ENCODE peak calls at places on chromosomes 6 and 20, in four cellular contexts. K is PC-3; X is cardiac muscle cell; T is effector memory CD4-positive, alpha-beta T cell. Z is an unnamed sample. For H3K4me1 and H3K36me3, the result is how much of the 10 kb centered on the place peaks cover.

GRCh38 chr20:61507778-61508177 is 255.7 kb downstream of the CDH4 start:
- DNase-seq in K (no peak), X (no peak), T (no peak), Z (no peak)

GRCh38 chr6:85865665-85866372 is 223.1 kb upstream of the SYNCRIP start:
- DNase-seq in X (no peak), T (no peak), K (peak), Z (no peak)

GRCh38 chr6:12335131-12335527 is 45.0 kb downstream of the EDN1 start:
- DNase-seq in X (no peak), K (no peak), T (no peak), Z (no peak)

GRCh38 chr6:24933868-24934401 is 1.8 kb downstream of the RIPOR2 start:
- DNase-seq in K (peak), X (peak), T (no peak), Z (peak)

GRCh38 chr20:31740656-31741323 is 1.7 kb downstream of the TPX2 start:
- DNase-seq in T (no peak), K (no peak), X (no peak), Z (no peak)

GRCh38 chr20:37238426-37238825 is 23.2 kb downstream of the GHRH start:
- DNase-seq in X (no peak), K (no peak), T (no peak), Z (peak)

GRCh38 chr6:41683460-41684310 is 45.4 kb downstream of the MDFI start:
- DNase-seq in X (peak), T (peak), K (peak), Z (peak)

GRCh38 chr6:105209950-105210706 is 30.3 kb upstream of the POPDC3 start:
- DNase-seq in X (peak), T (no peak), K (peak), Z (no peak)

GRCh38 chr6:4449409-4449808 is 314.0 kb upstream of the ECI2 start:
- DNase-seq in T (no peak), X (no peak), K (peak), Z (no peak)

GRCh38 chr20:33732166-33732970 is 572 bp downstream of the ZNF341 start:
- DNase-seq in X (no peak), K (peak), T (peak), Z (peak)

DNA sequence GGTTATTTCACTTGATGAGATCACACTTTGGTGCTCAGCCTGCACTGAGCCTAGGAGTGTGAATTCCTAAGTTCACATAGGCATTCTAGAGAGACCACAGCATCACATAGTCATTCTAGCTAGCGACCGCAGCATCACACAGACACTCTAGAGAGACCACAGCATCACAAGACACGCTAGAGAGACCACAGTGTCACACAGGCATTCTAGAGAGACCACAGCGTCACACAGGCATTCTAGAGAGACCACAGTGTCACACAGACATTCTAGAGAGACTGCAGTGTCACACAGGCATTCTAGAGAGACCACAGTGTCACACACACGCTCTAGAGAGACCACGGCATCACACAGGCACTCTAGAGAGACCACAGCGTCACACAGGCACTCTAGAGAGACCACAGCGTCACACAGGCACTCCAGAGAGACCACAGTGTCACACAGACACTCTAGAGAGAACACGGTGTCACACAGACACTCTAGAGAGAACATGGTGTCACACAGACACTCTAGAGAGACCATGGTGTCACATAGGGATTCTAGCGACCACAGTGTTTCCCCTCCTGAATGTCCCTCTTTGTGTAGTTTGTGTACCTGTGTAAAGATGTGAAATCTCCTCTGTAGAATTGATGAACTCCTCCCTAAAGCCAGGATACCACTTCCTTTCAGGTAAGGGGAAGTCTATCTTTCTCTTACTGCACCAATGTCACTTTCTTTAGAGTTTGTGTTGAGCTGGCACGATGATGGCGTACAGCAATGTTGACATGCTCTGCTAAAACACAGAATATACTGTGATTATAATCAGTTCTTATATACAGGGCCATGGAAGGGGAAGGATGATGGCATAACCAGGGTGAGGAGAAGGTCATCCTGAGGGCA is 169.4 kb downstream of the ZDHHC14 start:
- DNase-seq in X (no peak), K (no peak), T (peak), Z (no peak)
- H3K4me1 ChIP-seq in X (under half), K (under half), T (under half), Z (under half)

GRCh38 chr6:17672064-17672718 is 34.5 kb downstream of the NUP153 start:
- DNase-seq in X (no peak), T (no peak), K (no peak), Z (no peak)

GRCh38 chr6:17663203-17663602 is 43.5 kb downstream of the NUP153 start:
- DNase-seq in X (no peak), K (no peak), T (no peak), Z (no peak)

GRCh38 chr6:17665132-17665531 is 41.6 kb downstream of the NUP153 start:
- DNase-seq in K (no peak), T (no peak), X (no peak), Z (no peak)

DNA sequence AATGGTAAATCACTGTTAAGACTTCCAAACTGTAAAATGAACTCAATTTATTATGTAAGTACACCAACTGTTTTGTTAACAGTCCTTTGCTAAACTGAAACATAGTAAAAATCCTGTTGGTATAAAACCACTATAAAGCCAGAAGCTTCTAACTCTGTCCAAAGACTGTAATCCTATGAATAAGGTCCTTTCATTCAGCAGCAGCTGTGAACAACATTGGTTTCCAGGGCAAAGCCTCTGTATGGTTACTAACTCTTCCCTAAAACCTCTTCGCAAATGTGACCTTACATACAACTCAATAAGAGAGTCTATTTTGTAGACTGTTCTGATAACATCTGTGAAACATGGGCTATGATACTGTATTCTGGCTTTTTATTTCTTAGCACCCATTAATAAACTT is 40.1 kb downstream of the NUP153 start:
- DNase-seq in K (no peak), T (no peak), X (no peak), Z (no peak)
- H3K36me3 ChIP-seq in K (half or more), T (under half), X (under half), Z (under half)

GRCh38 chr20:59297641-59298040 is 2.8 kb upstream of the EDN3 start:
- DNase-seq in T (no peak), X (no peak), K (no peak), Z (no peak)
- H3K4me1 ChIP-seq in T (under half), X (under half), K (under half), Z (under half)

GRCh38 chr6:100230115-100230975 is 234.4 kb downstream of the SIM1 start:
- DNase-seq in T (no peak), X (no peak), K (no peak), Z (no peak)

GRCh38 chr6:100230976-100231316 is 233.8 kb downstream of the SIM1 start:
- DNase-seq in T (no peak), X (no peak), K (peak), Z (no peak)

GRCh38 chr6:100228437-100229424 is 234.7 kb upstream of the MCHR2 start:
- DNase-seq in X (peak), K (peak), T (peak), Z (peak)

GRCh38 chr6:100226811-100227210 is 232.8 kb upstream of the MCHR2 start:
- DNase-seq in T (no peak), K (no peak), X (no peak), Z (no peak)

DNA sequence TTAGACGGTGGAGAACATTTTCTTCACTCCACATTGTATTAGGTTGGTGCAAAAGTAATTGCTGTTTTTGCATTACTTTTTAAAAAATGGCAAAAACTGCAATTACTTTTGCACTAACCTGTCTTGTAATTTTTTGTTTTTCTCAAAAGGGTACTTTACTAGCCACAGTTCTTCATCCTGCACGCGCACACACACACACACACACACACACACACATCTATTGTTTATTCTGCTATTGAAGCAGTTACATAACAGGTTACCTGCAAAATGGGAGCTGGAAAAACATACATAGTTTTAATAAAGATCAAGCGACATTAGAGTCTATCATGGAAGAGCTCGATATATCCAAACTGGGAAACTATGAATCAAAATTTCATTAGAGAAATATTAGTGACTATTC is 235.2 kb downstream of the SIM1 start:
- DNase-seq in T (no peak), X (no peak), K (no peak), Z (peak)
- H3K36me3 ChIP-seq in T (under half), X (under half), K (under half), Z (under half)

GRCh38 chr20:20492521-20493334 is 124.8 kb downstream of the INSM1 start:
- DNase-seq in X (no peak), T (no peak), K (no peak), Z (no peak)
- H3K4me1 ChIP-seq in X (under half), T (under half), K (under half), Z (under half)

GRCh38 chr20:47225458-47225857 is 131.0 kb downstream of the ZMYND8 start:
- DNase-seq in T (no peak), K (no peak), X (no peak), Z (no peak)

GRCh38 chr20:47224857-47225256 is 131.6 kb downstream of the ZMYND8 start:
- DNase-seq in T (no peak), X (no peak), K (no peak), Z (no peak)

GRCh38 chr20:47222728-47223127 is 133.8 kb downstream of the ZMYND8 start:
- DNase-seq in T (no peak), K (no peak), X (no peak), Z (no peak)

GRCh38 chr20:47224300-47224791 is 132.2 kb downstream of the ZMYND8 start:
- DNase-seq in X (no peak), T (no peak), K (no peak), Z (no peak)

GRCh38 chr20:47223896-47224295 is 132.6 kb downstream of the ZMYND8 start:
- DNase-seq in K (no peak), T (no peak), X (no peak), Z (no peak)
- H3K36me3 ChIP-seq in K (under half), T (half or more), X (half or more), Z (under half)

GRCh38 chr20:17515053-17515452 is 16.1 kb downstream of the BFSP1 start:
- DNase-seq in T (no peak), K (no peak), X (no peak), Z (no peak)
- H3K4me1 ChIP-seq in T (under half), K (under half), X (under half), Z (half or more)

DNA sequence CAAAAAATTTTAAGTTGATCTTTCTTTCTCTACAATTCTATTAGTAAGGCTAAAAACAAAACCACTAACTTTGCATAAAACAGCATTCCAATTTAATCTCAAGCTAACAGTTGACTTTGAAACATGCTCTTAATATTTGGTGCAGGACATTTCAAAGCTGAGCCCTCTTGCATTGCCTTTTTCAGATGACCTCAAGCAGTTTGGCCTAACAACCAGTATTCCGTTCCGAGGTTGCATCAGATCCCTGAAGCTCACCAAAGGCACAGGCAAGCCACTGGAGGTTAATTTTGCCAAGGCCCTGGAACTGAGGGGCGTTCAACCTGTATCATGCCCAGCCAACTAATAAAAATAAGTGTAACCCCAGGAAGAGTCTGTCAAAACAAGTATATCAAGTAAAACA is 194.0 kb downstream of the ARHGAP18 start:
- DNase-seq in T (no peak), X (no peak), K (no peak), Z (no peak)
- H3K36me3 ChIP-seq in T (under half), X (under half), K (under half), Z (under half)

DNA sequence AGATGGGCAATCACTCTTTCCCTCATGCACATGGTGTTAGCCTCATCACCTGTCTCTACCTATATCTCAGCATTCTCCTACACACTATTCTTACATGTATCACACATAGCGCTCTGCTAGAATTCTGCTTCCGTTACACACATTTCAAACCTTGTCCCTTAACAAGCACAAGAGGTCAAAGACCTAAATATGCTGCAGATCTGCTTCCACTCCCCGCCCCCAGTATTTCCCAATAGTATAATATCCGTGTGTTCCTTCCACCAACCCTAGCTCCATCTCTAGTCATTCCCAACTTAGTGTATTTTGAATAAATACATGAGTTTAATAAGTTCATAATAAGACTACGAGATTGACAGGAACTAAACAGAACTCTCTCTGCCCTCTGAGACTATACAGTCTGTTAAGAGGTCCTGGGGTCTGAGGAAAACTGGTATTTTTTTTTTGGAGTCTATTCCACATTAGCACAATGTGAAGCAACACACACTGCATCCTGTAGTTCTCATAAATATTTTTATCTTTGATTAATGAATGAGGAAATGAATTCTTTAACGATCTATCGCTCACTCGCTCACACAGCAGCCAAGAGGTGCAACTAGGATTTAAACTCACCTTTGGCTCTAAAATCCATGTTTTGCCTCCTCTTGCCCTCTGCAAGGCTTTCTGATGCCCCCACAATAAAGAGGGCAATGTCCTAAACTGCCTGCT is 491.6 kb downstream of the QKI start:
- DNase-seq in X (no peak), K (no peak), T (no peak), Z (no peak)
- H3K4me1 ChIP-seq in X (under half), K (under half), T (under half), Z (under half)

GRCh38 chr6:131780600-131780999 is 27.2 kb upstream of the ENPP1 start:
- DNase-seq in X (no peak), K (no peak), T (no peak), Z (peak)
- H3K36me3 ChIP-seq in X (under half), K (under half), T (under half), Z (under half)

Z was measured in Caco-2.